ENCODE peak calls at places on chromosomes 3 and 15, in nine cellular contexts. U, J, B, K, P, M, Z, H and F are unnamed samples.

GRCh38 chr15:29704950-29705597 is 117.2 kb downstream of the TJP1 start:
- DNase-seq in U (no peak), H (no peak), P (no peak), J (no peak), B (no peak), M (no peak), K (no peak), Z (no peak), F (no peak)

GRCh38 chr3:149435936-149436885 is 38.3 kb upstream of the TM4SF4 start:
- DNase-seq in J (no peak), B (no peak), Z (no peak), U (no peak), M (no peak), H (no peak), K (no peak), P (no peak), F (no peak)

GRCh38 chr3:178140491-178140890 is 395.7 kb upstream of the KCNMB2 start:
- DNase-seq in K (peak; percentile 74), B (no peak), M (no peak), J (no peak), U (no peak), H (no peak), P (no peak), Z (no peak), F (no peak)

GRCh38 chr15:43268111-43269105 is 1.7 kb upstream of the TGM5 start:
- DNase-seq in J (no peak), P (no peak), B (no peak), U (no peak), K (no peak), Z (no peak), H (peak; percentile 71), M (no peak), F (no peak)

GRCh38 chr3:50345586-50345985 is at the start of gene ZMYND10:
- DNase-seq in P (no peak), U (peak; percentile 93), M (peak; percentile 96), H (no peak), J (peak; percentile 79), K (no peak), B (peak; percentile 78), Z (peak; percentile 43), F (no peak)

GRCh38 chr3:188229177-188229576 is 75.2 kb downstream of the LPP start:
- DNase-seq in B (no peak), Z (no peak), M (no peak), K (peak; percentile 77), J (no peak), H (no peak), U (no peak), P (no peak), F (no peak)

GRCh38 chr3:137764001-137764433 is at the start of gene SOX14:
- DNase-seq in J (no peak), H (no peak), P (no peak), Z (peak; percentile 63), M (peak; percentile 84), B (peak; percentile 35), K (no peak), U (no peak), F (no peak)

GRCh38 chr3:10189557-10190374 is 25.0 kb downstream of the IRAK2 start:
- DNase-seq in P (peak; percentile 39), Z (peak; percentile 63), H (peak; percentile 87), B (peak; percentile 78), M (no peak), U (peak; percentile 92), K (peak; percentile 94), J (peak; percentile 91), F (no peak)

GRCh38 chr3:67118122-67118521 is 120.0 kb downstream of the KBTBD8 start:
- DNase-seq in H (no peak), P (no peak), U (no peak), M (no peak), Z (no peak), B (no peak), J (no peak), K (no peak), F (no peak)

GRCh38 chr3:172461530-172462138 is 13.4 kb upstream of the GHSR start:
- DNase-seq in Z (no peak), K (no peak), J (no peak), H (peak; percentile 42), P (no peak), U (no peak), B (no peak), M (no peak), F (no peak)

DNA sequence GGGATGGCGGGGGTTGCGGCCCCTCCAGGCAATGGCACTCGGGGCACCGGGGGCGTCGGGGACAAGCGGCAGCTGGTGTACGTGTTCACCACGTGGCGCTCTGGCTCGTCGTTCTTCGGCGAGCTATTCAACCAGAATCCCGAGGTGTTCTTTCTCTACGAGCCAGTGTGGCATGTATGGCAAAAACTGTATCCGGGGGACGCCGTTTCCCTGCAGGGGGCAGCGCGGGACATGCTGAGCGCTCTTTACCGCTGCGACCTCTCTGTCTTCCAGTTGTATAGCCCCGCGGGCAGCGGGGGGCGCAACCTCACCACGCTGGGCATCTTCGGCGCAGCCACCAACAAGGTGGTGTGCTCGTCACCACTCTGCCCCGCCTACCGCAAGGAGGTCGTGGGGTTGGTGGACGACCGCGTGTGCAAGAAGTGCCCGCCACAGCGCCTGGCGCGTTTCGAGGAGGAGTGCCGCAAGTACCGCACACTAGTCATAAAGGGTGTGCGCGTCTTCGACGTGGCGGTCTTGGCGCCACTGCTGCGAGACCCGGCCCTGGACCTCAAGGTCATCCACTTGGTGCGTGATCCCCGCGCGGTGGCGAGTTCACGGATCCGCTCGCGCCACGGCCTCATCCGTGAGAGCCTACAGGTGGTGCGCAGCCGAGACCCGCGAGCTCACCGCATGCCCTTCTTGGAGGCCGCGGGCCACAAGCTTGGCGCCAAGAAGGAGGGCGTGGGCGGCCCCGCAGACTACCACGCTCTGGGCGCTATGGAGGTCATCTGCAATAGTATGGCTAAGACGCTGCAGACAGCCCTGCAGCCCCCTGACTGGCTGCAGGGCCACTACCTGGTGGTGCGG is 1.9 kb downstream of the CHST2 start:
- DNase-seq in M (peak; percentile 85), K (peak; percentile 53), J (peak; percentile 71), B (peak; percentile 50), U (peak; percentile 90), P (no peak), Z (peak; percentile 16), H (peak; percentile 85), F (no peak)
- TF ChIP-seq POLR2A in M (no peak), K (no peak), J (no peak), B (no peak), U (no peak), P (no peak), Z (no peak), H (no peak), F (no peak)

GRCh38 chr3:56355570-56356185 is 112.6 kb downstream of the ERC2 start:
- DNase-seq in P (no peak), J (no peak), M (no peak), K (peak; percentile 8), U (no peak), B (no peak), Z (no peak), H (peak; percentile 70), F (no peak)

GRCh38 chr3:56361731-56362130 is 106.5 kb downstream of the ERC2 start:
- DNase-seq in H (no peak), P (no peak), B (no peak), J (no peak), U (no peak), Z (no peak), K (no peak), M (no peak), F (no peak)

GRCh38 chr3:56357266-56357665 is 111.0 kb downstream of the ERC2 start:
- DNase-seq in K (no peak), U (no peak), M (no peak), Z (no peak), J (no peak), P (no peak), H (no peak), B (no peak), F (no peak)

GRCh38 chr3:56351496-56351895 is 116.8 kb downstream of the ERC2 start:
- DNase-seq in M (no peak), K (no peak), B (no peak), U (no peak), P (no peak), Z (no peak), J (no peak), H (no peak), F (no peak)

GRCh38 chr3:56356820-56357219 is 111.4 kb downstream of the ERC2 start:
- DNase-seq in B (no peak), M (no peak), K (no peak), Z (no peak), P (no peak), J (no peak), H (no peak), U (no peak), F (no peak)
- TF ChIP-seq POLR2A in B (no peak), M (no peak), K (no peak), Z (no peak), P (no peak), J (no peak), H (no peak), U (no peak), F (no peak)

GRCh38 chr3:196711838-196712513 is at the start of the genes CEP19 and PIGX:
- DNase-seq in U (peak; percentile 96), Z (peak; percentile 85), M (peak; percentile 98), H (peak; percentile 88), B (peak; percentile 87), K (peak; percentile 84), J (peak; percentile 88), P (peak; percentile 67), F (peak; percentile 95)
- TF ChIP-seq POLR2A in U (no peak), Z (peak; percentile 69), M (peak; percentile 89), H (no peak), B (peak; percentile 40), K (peak; percentile 62), J (peak; percentile 88), P (peak; percentile 84), F (peak; percentile 77)

GRCh38 chr3:134252766-134253165 is 2.1 kb upstream of the RYK start:
- DNase-seq in B (no peak), K (no peak), H (no peak), Z (no peak), M (no peak), U (no peak), J (no peak), P (no peak), F (no peak)

GRCh38 chr3:134249442-134249841 is 1.2 kb downstream of the RYK start:
- DNase-seq in K (peak; percentile 28), M (no peak), B (no peak), U (no peak), Z (no peak), P (no peak), J (no peak), H (no peak), F (no peak)

GRCh38 chr3:134251731-134252391 is 1.2 kb upstream of the RYK start:
- DNase-seq in U (peak; percentile 80), B (no peak), M (peak; percentile 75), P (no peak), K (no peak), Z (no peak), H (peak; percentile 24), J (peak; percentile 60), F (no peak)

GRCh38 chr3:134249935-134250716 is 533 bp downstream of the RYK start:
- DNase-seq in H (peak; percentile 67), Z (peak; percentile 61), U (peak; percentile 93), M (peak; percentile 94), B (peak; percentile 76), P (no peak), K (peak; percentile 62), J (peak; percentile 67), F (peak; percentile 59)

DNA sequence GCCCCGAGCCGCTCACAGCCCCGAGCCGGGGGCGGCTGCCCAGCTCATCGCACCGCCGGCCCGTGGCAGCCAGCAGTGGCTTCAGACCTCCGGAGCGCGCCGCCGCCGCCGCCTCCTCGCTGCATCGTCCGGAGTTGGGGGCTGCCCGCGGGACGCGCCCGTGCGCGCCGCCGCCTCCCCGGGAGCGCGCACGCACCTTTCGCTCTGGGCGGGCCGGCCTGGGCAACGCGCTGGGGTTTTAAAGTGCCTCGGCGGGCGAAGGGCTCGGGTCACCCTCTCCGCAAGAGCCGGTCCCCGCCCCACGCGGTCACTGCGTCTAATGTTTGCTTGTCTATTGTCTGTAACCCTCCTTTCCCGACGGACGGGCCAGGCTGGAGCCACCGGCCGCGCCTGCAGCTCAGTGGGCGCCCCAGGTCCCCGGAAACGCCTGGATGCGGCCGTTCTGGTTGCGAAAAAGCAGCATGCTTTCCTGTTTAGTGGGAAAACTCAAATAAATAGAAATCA is at the start of gene RYK:
- DNase-seq in H (peak; percentile 89), B (peak; percentile 86), M (peak; percentile 97), P (no peak), J (peak; percentile 90), U (peak; percentile 95), Z (peak; percentile 77), K (peak; percentile 77), F (peak; percentile 81)
- TF ChIP-seq POLR2A in H (peak; percentile 79), B (peak; percentile 50), M (peak; percentile 82), P (peak; percentile 83), J (peak; percentile 76), U (no peak), Z (peak; percentile 60), K (peak; percentile 65), F (peak; percentile 63)